ENCODE peak calls at places on chromosomes 4 and X, in ten cellular contexts. C is stimulated activated CD4-positive, alpha-beta T cell treated with anti-CD3 and anti-CD28 coated beads, Interleukin-4, amount 100 ng/mL, for 4 hours; U is RPMI8226; P is CD4-positive, alpha-beta T cell; F is endothelial cell; N is right atrium auricular region; R is activated T-helper 1 cell treated with anti-CD3 and anti-CD28 coated beads, Interleukin-12 subunit alpha, Interleukin-12 subunit beta, Interleukin-2, Interleukin-4 antibody, amounts not matched to agents 30 ng/mL and 10 ng/mL and 1 ng/mL, durations not matched to agents 14 hours and 24 hours and 36 hours; M is GM03348; D is GF-D8; B is HS-5. O is an unnamed sample.

GRCh38 chr4:57055873-57056272 is 54.3 kb downstream of the IGFBP7 start:
- DNase-seq in D (no peak), P (no peak), F (no peak), B (no peak), M (no peak), U (no peak), N (peak), C (no peak), R (no peak), O (no peak)

GRCh38 chr4:107248571-107248970 is 212.5 kb upstream of the DKK2 start:
- DNase-seq in U (no peak), M (no peak), F (no peak), C (no peak), B (no peak), P (no peak), R (no peak), D (no peak), N (no peak), O (no peak)

GRCh38 chrX:41153453-41153852 is 68.2 kb downstream of the USP9X start:
- DNase-seq in B (no peak), M (no peak), U (no peak), C (no peak), D (no peak), N (no peak), P (no peak), F (no peak), R (no peak), O (no peak)

GRCh38 chr4:75180790-75181776 is 248.2 kb downstream of the PARM1 start:
- DNase-seq in D (no peak), R (no peak), M (peak), U (peak), C (no peak), N (no peak), F (no peak), P (no peak), B (no peak), O (no peak)

GRCh38 chr4:78951862-78952472 is 12.7 kb upstream of the PAQR3 start:
- DNase-seq in U (peak), R (no peak), N (no peak), P (no peak), C (no peak), D (no peak), F (peak), B (no peak), M (peak), O (peak)

GRCh38 chrX:38282044-38282443 is 45.3 kb downstream of the RPGR start:
- DNase-seq in B (no peak), P (no peak), R (no peak), D (no peak), C (no peak), F (peak), U (no peak), M (peak), N (no peak), O (no peak)

GRCh38 chr4:33850503-33850902 is 2393.8 kb downstream of the ARAP2 start:
- DNase-seq in R (no peak), U (no peak), B (no peak), F (no peak), N (no peak), D (no peak), M (no peak), C (no peak), P (no peak), O (no peak)

GRCh38 chr4:18042754-18043153 is 21.2 kb upstream of the LCORL start:
- DNase-seq in N (no peak), U (no peak), M (no peak), B (no peak), R (no peak), P (no peak), D (no peak), F (no peak), C (no peak), O (no peak)

GRCh38 chrX:24647257-24648058 is at the start of gene PCYT1B:
- DNase-seq in R (peak), F (peak), U (peak), C (peak), B (no peak), P (peak), M (peak), D (peak), N (peak), O (peak)

GRCh38 chrX:1086444-1087409 is 125.7 kb downstream of the CRLF2 start:
- DNase-seq in N (no peak), U (no peak), B (no peak), D (no peak), F (no peak), P (no peak), M (no peak), C (no peak), R (no peak), O (no peak)

GRCh38 chr4:66555301-66555700 is 885.0 kb upstream of the EPHA5 start:
- DNase-seq in B (peak), P (no peak), D (no peak), C (no peak), M (peak), N (no peak), U (no peak), F (no peak), R (no peak), O (no peak)

GRCh38 chrX:111892375-111892774 is 16.4 kb downstream of the TRPC5OS start:
- DNase-seq in C (no peak), N (no peak), R (no peak), P (no peak), B (no peak), F (no peak), D (no peak), M (no peak), U (no peak), O (no peak)

O was measured in COR-L47.